ENCODE peak calls at places on chromosomes 7 and 10, in ten cellular contexts. M is CD8-positive, alpha-beta T cell; F is aorta; I is H1; S is hepatocyte; H is fibroblast of lung; A is Peyer's patch; Z is astrocyte; T is CD8-positive, alpha-beta memory T cell; C is substantia nigra. G is an unnamed sample.
A peak's percentile ranks its signal among the peaks of the same experiment; 100 is the strongest.

GRCh38 chr7:135160098-135160857 is 10.2 kb downstream of the CYREN start:
- DNase-seq in M (no peak), F (no peak), I (no peak), S (no peak), H (peak; percentile 52), A (no peak), Z (peak; percentile 33), T (no peak), C (no peak), G (no peak)

GRCh38 chr10:112345743-112346142 is 28.2 kb upstream of the ACSL5 start:
- DNase-seq in M (no peak), F (no peak), I (no peak), S (no peak), H (no peak), A (no peak), Z (no peak), T (no peak), C (no peak), G (no peak)

GRCh38 chr7:127708788-127709187 is 56.8 kb downstream of the SND1 start:
- DNase-seq in M (peak; percentile 55), F (peak; percentile 66), I (peak; percentile 79), S (peak; percentile 86), H (peak; percentile 72), A (peak; percentile 89), Z (peak; percentile 57), T (peak; percentile 63), C (no peak), G (peak; percentile 61)

GRCh38 chr10:19952103-19952502 is 135.9 kb downstream of the PLXDC2 start:
- DNase-seq in M (no peak), F (no peak), I (no peak), S (no peak), H (no peak), A (no peak), Z (no peak), T (no peak), C (no peak), G (no peak)

GRCh38 chr10:22058195-22058594 is 54.7 kb upstream of the DNAJC1 start:
- DNase-seq in M (no peak), F (no peak), I (no peak), S (no peak), H (no peak), A (no peak), Z (no peak), T (no peak), C (no peak), G (no peak)

GRCh38 chr7:133139350-133139749 is 57.5 kb upstream of the CHCHD3 start:
- DNase-seq in M (no peak), F (no peak), I (peak; percentile 81), S (peak; percentile 62), H (peak; percentile 48), A (no peak), Z (peak; percentile 35), T (no peak), C (no peak), G (no peak)

GRCh38 chr10:9244880-9245279 is 1190.4 kb downstream of the GATA3 start:
- DNase-seq in M (no peak), F (no peak), I (no peak), S (no peak), H (no peak), A (no peak), Z (no peak), T (no peak), C (no peak), G (no peak)

GRCh38 chr10:97234403-97234802 is 48.6 kb upstream of the SLIT1 start:
- DNase-seq in M (no peak), F (no peak), I (no peak), S (peak; percentile 41), H (peak; percentile 33), A (no peak), Z (peak; percentile 21), T (no peak), C (no peak), G (no peak)

GRCh38 chr10:132054564-132054963 is 11.2 kb upstream of the JAKMIP3 start:
- DNase-seq in M (no peak), F (no peak), I (peak; percentile 80), S (peak; percentile 40), H (no peak), A (no peak), Z (no peak), T (no peak), C (no peak), G (no peak)

GRCh38 chr10:33492914-33493313 is 158.4 kb upstream of the NRP1 start:
- DNase-seq in M (no peak), F (no peak), I (no peak), S (no peak), H (peak; percentile 6), A (no peak), Z (no peak), T (no peak), C (no peak), G (no peak)

GRCh38 chr10:17665742-17666141 is 21.8 kb downstream of the STAM start:
- DNase-seq in M (no peak), F (no peak), I (no peak), S (peak; percentile 56), H (peak; percentile 92), A (no peak), Z (peak; percentile 90), T (no peak), C (no peak), G (no peak)
- H3K27ac ChIP-seq in M (no peak overlapping the region), F (no peak overlapping the region), I (no peak overlapping the region), S (peak overlapping the region; percentile 79), H (peak overlapping the region; percentile 76), A (peak overlapping the region; percentile 1), Z (peak overlapping the region; percentile 94), T (no peak overlapping the region), C (peak overlapping the region; percentile 24), G (peak overlapping the region; percentile 79)

GRCh38 chr7:108454674-108455523 is 1.3 kb downstream of the NRCAM start:
- DNase-seq in M (no peak), F (no peak), I (peak; percentile 78), S (peak; percentile 41), H (peak; percentile 54), A (no peak), Z (peak; percentile 42), T (peak; percentile 41), C (no peak), G (peak; percentile 71)

GRCh38 chr7:108455524-108455832 is 758 bp downstream of the NRCAM start:
- DNase-seq in M (no peak), F (no peak), I (no peak), S (peak; percentile 40), H (no peak), A (no peak), Z (no peak), T (no peak), C (no peak), G (no peak)

GRCh38 chr7:108453320-108453719 is 2.9 kb downstream of the NRCAM start:
- DNase-seq in M (no peak), F (no peak), I (no peak), S (no peak), H (no peak), A (no peak), Z (no peak), T (no peak), C (no peak), G (no peak)

GRCh38 chr7:108452707-108453106 is 3.5 kb downstream of the NRCAM start:
- DNase-seq in M (no peak), F (no peak), I (no peak), S (peak; percentile 25), H (peak; percentile 43), A (no peak), Z (no peak), T (peak; percentile 54), C (no peak), G (no peak)

GRCh38 chr7:108454317-108454673 is 1.9 kb downstream of the NRCAM start:
- DNase-seq in M (no peak), F (no peak), I (no peak), S (no peak), H (no peak), A (no peak), Z (no peak), T (no peak), C (no peak), G (no peak)
- H3K27ac ChIP-seq in M (no peak overlapping the region), F (no peak overlapping the region), I (no peak overlapping the region), S (no peak overlapping the region), H (no peak overlapping the region), A (no peak overlapping the region), Z (no peak overlapping the region), T (no peak overlapping the region), C (no peak overlapping the region), G (peak overlapping the region; percentile 91)

GRCh38 chr10:72014785-72015480 is 50.7 kb downstream of the CHST3 start:
- DNase-seq in M (no peak), F (no peak), I (no peak), S (no peak), H (no peak), A (no peak), Z (no peak), T (no peak), C (no peak), G (no peak)

GRCh38 chr10:72015868-72016267 is 51.7 kb downstream of the CHST3 start:
- DNase-seq in M (no peak), F (no peak), I (no peak), S (no peak), H (no peak), A (no peak), Z (no peak), T (no peak), C (no peak), G (no peak)

GRCh38 chr10:72012801-72013200 is 48.6 kb downstream of the CHST3 start:
- DNase-seq in M (no peak), F (no peak), I (no peak), S (no peak), H (no peak), A (no peak), Z (no peak), T (no peak), C (no peak), G (no peak)

GRCh38 chr10:72013202-72013945 is 49.2 kb downstream of the CHST3 start:
- DNase-seq in M (no peak), F (no peak), I (no peak), S (no peak), H (no peak), A (no peak), Z (no peak), T (no peak), C (no peak), G (peak; percentile 69)

DNA sequence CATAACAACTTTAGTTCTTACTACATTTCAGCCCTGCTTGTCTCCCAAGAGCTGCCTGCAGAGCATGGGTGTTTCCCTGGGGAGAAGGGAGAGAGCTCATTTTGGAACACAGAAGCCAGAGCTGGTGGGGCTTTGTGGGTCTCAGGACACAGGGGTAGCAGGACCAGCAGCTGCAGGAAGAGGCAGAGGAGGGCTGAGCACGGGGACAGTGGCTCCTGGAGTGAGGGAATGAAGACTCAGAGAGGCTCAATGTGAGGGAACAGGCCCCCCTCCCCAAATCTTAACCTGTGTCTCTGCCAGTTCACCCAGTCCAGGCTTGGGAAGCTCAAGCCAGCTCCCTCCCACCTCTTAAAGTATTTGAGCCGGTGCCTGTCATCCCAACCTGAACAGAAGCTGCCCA is 50.0 kb downstream of the CHST3 start:
- DNase-seq in M (no peak), F (no peak), I (no peak), S (no peak), H (no peak), A (no peak), Z (no peak), T (no peak), C (no peak), G (no peak)
- H3K27ac ChIP-seq in M (no peak overlapping the region), F (no peak overlapping the region), I (no peak overlapping the region), S (no peak overlapping the region), H (no peak overlapping the region), A (no peak overlapping the region), Z (no peak overlapping the region), T (no peak overlapping the region), C (peak overlapping the region; percentile 98), G (peak overlapping the region; percentile 93)

DNA sequence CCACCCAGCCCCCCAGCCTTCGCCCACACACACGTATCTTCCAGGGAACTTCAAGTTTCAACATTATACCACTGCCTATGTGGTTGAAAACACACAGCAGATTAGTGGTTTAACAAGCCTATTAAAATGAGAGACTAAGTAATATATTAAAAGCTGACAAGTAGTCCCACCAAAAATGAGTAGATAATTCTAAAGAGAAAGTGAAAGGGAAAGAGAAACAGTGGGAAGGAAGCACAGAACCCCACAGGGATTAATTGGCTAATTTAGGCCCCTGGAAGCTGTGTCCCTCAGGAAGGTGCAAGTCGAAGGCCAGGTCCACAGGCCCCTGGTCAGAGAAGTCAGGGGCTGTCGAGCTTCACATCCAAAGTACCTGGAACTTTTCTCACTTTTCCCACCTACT is 210.5 kb upstream of the YAE1 start:
- DNase-seq in M (no peak), F (no peak), I (no peak), S (no peak), H (no peak), A (no peak), Z (no peak), T (no peak), C (no peak), G (no peak)
- H3K27ac ChIP-seq in M (no peak overlapping the region), F (no peak overlapping the region), I (no peak overlapping the region), S (no peak overlapping the region), H (no peak overlapping the region), A (no peak overlapping the region), Z (no peak overlapping the region), T (no peak overlapping the region), C (no peak overlapping the region), G (no peak overlapping the region)

G was measured in dorsolateral prefrontal cortex.